ENCODE peak calls at places on chromosomes 3 and 15, in ten cellular contexts. One of them, this sample, is unnamed.

GRCh38 chr15:37001436-37001835 is 98.9 kb downstream of the MEIS2 start:
- DNase-seq in esophagus muscularis mucosa: no peak
- DNase-seq in tibial nerve: no peak
- DNase-seq in right lobe of liver: no peak
- DNase-seq in stomach: no peak
- DNase-seq in uterus: no peak
- DNase-seq in Peyer's patch: no peak
- DNase-seq in transverse colon: no peak
- DNase-seq in breast epithelium: no peak
- DNase-seq in spleen: no peak
- DNase-seq in this sample: no peak

GRCh38 chr15:89814112-89814742 is 425 bp downstream of the ANPEP start:
- DNase-seq in esophagus muscularis mucosa: no peak
- DNase-seq in breast epithelium: no peak
- DNase-seq in spleen: peak; percentile 87
- DNase-seq in right lobe of liver: no peak
- DNase-seq in uterus: no peak
- DNase-seq in stomach: peak; percentile 31
- DNase-seq in tibial nerve: no peak
- DNase-seq in transverse colon: no peak
- DNase-seq in Peyer's patch: peak; percentile 48
- DNase-seq in this sample: no peak

GRCh38 chr15:47027322-47027946 is 689.9 kb upstream of the SEMA6D start:
- DNase-seq in Peyer's patch: no peak
- DNase-seq in esophagus muscularis mucosa: no peak
- DNase-seq in spleen: no peak
- DNase-seq in right lobe of liver: no peak
- DNase-seq in transverse colon: no peak
- DNase-seq in tibial nerve: no peak
- DNase-seq in stomach: no peak
- DNase-seq in breast epithelium: no peak
- DNase-seq in uterus: no peak
- DNase-seq in this sample: no peak

GRCh38 chr3:16477054-16477453 is 36.4 kb downstream of the RFTN1 start:
- DNase-seq in esophagus muscularis mucosa: no peak
- DNase-seq in breast epithelium: no peak
- DNase-seq in Peyer's patch: no peak
- DNase-seq in spleen: no peak
- DNase-seq in uterus: no peak
- DNase-seq in right lobe of liver: no peak
- DNase-seq in tibial nerve: no peak
- DNase-seq in transverse colon: no peak
- DNase-seq in stomach: no peak
- DNase-seq in this sample: no peak

GRCh38 chr3:180059351-180059750 is 22.6 kb upstream of the PEX5L start:
- DNase-seq in uterus: no peak
- DNase-seq in tibial nerve: no peak
- DNase-seq in breast epithelium: no peak
- DNase-seq in transverse colon: no peak
- DNase-seq in stomach: no peak
- DNase-seq in spleen: no peak
- DNase-seq in esophagus muscularis mucosa: no peak
- DNase-seq in right lobe of liver: no peak
- DNase-seq in Peyer's patch: no peak
- DNase-seq in this sample: no peak

GRCh38 chr3:157573281-157573680 is 70.1 kb upstream of the VEPH1 start:
- DNase-seq in transverse colon: no peak
- DNase-seq in breast epithelium: no peak
- DNase-seq in stomach: no peak
- DNase-seq in esophagus muscularis mucosa: peak; percentile 8
- DNase-seq in Peyer's patch: no peak
- DNase-seq in right lobe of liver: no peak
- DNase-seq in uterus: no peak
- DNase-seq in tibial nerve: no peak
- DNase-seq in spleen: no peak
- DNase-seq in this sample: no peak

GRCh38 chr3:150371741-150372254 is 36.3 kb upstream of the TSC22D2 start:
- DNase-seq in Peyer's patch: no peak
- DNase-seq in right lobe of liver: no peak
- DNase-seq in uterus: peak; percentile 71
- DNase-seq in spleen: no peak
- DNase-seq in tibial nerve: peak; percentile 84
- DNase-seq in esophagus muscularis mucosa: no peak
- DNase-seq in transverse colon: peak; percentile 44
- DNase-seq in breast epithelium: no peak
- DNase-seq in stomach: peak; percentile 43
- DNase-seq in this sample: peak; percentile 77

GRCh38 chr15:69305204-69305931 is 6.7 kb downstream of the PAQR5 start:
- DNase-seq in uterus: no peak
- DNase-seq in right lobe of liver: no peak
- DNase-seq in Peyer's patch: peak; percentile 74
- DNase-seq in stomach: no peak
- DNase-seq in tibial nerve: no peak
- DNase-seq in esophagus muscularis mucosa: no peak
- DNase-seq in breast epithelium: no peak
- DNase-seq in spleen: no peak
- DNase-seq in transverse colon: peak; percentile 67
- DNase-seq in this sample: peak; percentile 51

GRCh38 chr3:8505621-8506020 is 4.0 kb downstream of the LMCD1 start:
- DNase-seq in tibial nerve: no peak
- DNase-seq in uterus: peak; percentile 40
- DNase-seq in Peyer's patch: no peak
- DNase-seq in right lobe of liver: peak; percentile 73
- DNase-seq in stomach: peak; percentile 68
- DNase-seq in transverse colon: peak; percentile 57
- DNase-seq in esophagus muscularis mucosa: no peak
- DNase-seq in spleen: no peak
- DNase-seq in breast epithelium: no peak
- DNase-seq in this sample: peak; percentile 74

GRCh38 chr3:37536799-37537311 is 324.8 kb upstream of the CTDSPL start:
- DNase-seq in tibial nerve: no peak
- DNase-seq in esophagus muscularis mucosa: no peak
- DNase-seq in Peyer's patch: no peak
- DNase-seq in stomach: no peak
- DNase-seq in breast epithelium: no peak
- DNase-seq in spleen: no peak
- DNase-seq in right lobe of liver: no peak
- DNase-seq in uterus: no peak
- DNase-seq in transverse colon: no peak
- DNase-seq in this sample: no peak

GRCh38 chr15:75227663-75228280 is 26.1 kb downstream of the C15orf39 start:
- DNase-seq in esophagus muscularis mucosa: no peak
- DNase-seq in stomach: no peak
- DNase-seq in breast epithelium: no peak
- DNase-seq in spleen: peak; percentile 41
- DNase-seq in transverse colon: no peak
- DNase-seq in tibial nerve: no peak
- DNase-seq in right lobe of liver: peak; percentile 30
- DNase-seq in Peyer's patch: peak; percentile 37
- DNase-seq in uterus: no peak
- DNase-seq in this sample: peak; percentile 3

GRCh38 chr3:14837188-14837587 is 18.4 kb downstream of the FGD5 start:
- DNase-seq in stomach: no peak
- DNase-seq in spleen: no peak
- DNase-seq in right lobe of liver: no peak
- DNase-seq in esophagus muscularis mucosa: no peak
- DNase-seq in Peyer's patch: no peak
- DNase-seq in transverse colon: no peak
- DNase-seq in tibial nerve: no peak
- DNase-seq in uterus: no peak
- DNase-seq in breast epithelium: no peak
- DNase-seq in this sample: no peak

GRCh38 chr15:82767163-82767829 is 38.6 kb downstream of the FSD2 start:
- DNase-seq in transverse colon: no peak
- DNase-seq in spleen: no peak
- DNase-seq in stomach: no peak
- DNase-seq in Peyer's patch: no peak
- DNase-seq in right lobe of liver: no peak
- DNase-seq in tibial nerve: no peak
- DNase-seq in breast epithelium: no peak
- DNase-seq in uterus: no peak
- DNase-seq in esophagus muscularis mucosa: no peak
- DNase-seq in this sample: no peak

GRCh38 chr15:82763361-82764142 is 42.3 kb downstream of the FSD2 start:
- DNase-seq in spleen: no peak
- DNase-seq in transverse colon: no peak
- DNase-seq in esophagus muscularis mucosa: no peak
- DNase-seq in stomach: no peak
- DNase-seq in tibial nerve: no peak
- DNase-seq in breast epithelium: no peak
- DNase-seq in right lobe of liver: no peak
- DNase-seq in Peyer's patch: no peak
- DNase-seq in uterus: no peak
- DNase-seq in this sample: no peak

GRCh38 chr15:82768414-82769081 is 37.3 kb downstream of the FSD2 start:
- DNase-seq in breast epithelium: no peak
- DNase-seq in Peyer's patch: peak; percentile 60
- DNase-seq in tibial nerve: no peak
- DNase-seq in right lobe of liver: no peak
- DNase-seq in spleen: no peak
- DNase-seq in esophagus muscularis mucosa: no peak
- DNase-seq in uterus: no peak
- DNase-seq in stomach: no peak
- DNase-seq in transverse colon: no peak
- DNase-seq in this sample: no peak

DNA sequence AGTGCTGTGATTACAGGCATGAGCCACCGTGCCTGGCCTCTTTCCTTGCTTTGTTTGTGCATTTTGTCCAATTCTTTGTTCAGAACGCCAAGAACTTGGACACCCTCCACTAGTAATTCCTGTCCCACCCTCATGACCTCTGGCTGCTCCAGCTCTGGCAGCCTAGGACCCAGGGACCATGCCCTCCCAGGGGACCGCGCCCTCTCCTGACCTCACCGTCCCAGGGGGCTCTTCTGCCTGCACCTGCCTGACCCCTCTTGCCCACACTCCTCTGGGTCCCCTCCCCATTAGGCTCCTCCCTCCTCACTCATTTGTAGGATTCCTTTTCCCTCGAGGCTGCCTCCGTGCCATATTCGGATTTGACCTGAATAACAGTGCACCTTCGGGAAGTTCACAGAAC is 41.1 kb downstream of the FSD2 start:
- DNase-seq in Peyer's patch: no peak
- DNase-seq in esophagus muscularis mucosa: no peak
- DNase-seq in stomach: no peak
- DNase-seq in tibial nerve: no peak
- DNase-seq in transverse colon: no peak
- DNase-seq in breast epithelium: no peak
- DNase-seq in uterus: no peak
- DNase-seq in right lobe of liver: no peak
- DNase-seq in spleen: no peak
- DNase-seq in this sample: no peak
- TF ChIP-seq POLR2A in Peyer's patch: no peak
- TF ChIP-seq POLR2A in esophagus muscularis mucosa: no peak
- TF ChIP-seq POLR2A in stomach: no peak
- TF ChIP-seq POLR2A in tibial nerve: no peak
- TF ChIP-seq POLR2A in transverse colon: no peak
- TF ChIP-seq POLR2A in breast epithelium: no peak
- TF ChIP-seq POLR2A in uterus: no peak
- TF ChIP-seq POLR2A in right lobe of liver: no peak
- TF ChIP-seq POLR2A in spleen: no peak
- TF ChIP-seq POLR2A in this sample: no peak

DNA sequence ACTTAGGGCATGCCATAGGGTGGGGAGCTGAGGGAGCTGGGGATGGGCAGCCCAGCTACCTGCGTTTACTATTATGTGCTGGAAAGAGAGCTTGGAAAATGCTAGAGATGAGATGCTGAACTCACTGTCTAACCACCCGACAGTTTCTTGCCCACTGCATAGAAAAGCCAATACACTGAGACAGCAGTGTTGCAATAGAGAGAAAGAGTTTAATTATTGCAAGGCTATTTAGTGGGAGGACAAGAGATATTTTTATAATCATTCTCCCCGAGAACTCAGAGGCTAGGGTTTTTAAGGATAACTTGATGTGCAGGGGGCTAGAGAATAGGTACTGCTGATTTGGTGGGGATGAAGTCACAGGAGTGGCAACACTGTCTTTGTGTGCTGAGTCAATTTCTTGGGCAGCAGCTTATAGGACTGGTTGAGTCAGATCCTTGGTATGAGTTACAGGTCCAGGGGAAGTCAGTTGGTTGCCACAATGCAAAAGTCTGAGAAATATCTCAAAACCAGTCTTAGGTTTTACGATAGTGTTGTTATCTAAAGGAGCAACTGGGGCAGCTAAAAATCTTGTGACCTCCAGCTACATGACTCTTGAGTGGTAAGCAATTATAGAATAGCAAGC is 205.9 kb downstream of the GABRG3 start:
- DNase-seq in right lobe of liver: no peak
- DNase-seq in spleen: no peak
- DNase-seq in breast epithelium: no peak
- DNase-seq in uterus: no peak
- DNase-seq in Peyer's patch: no peak
- DNase-seq in esophagus muscularis mucosa: no peak
- DNase-seq in stomach: no peak
- DNase-seq in transverse colon: no peak
- DNase-seq in tibial nerve: no peak
- DNase-seq in this sample: no peak
- H3K9me3 ChIP-seq in right lobe of liver: no peaks in the 10 kb centered on the region
- H3K9me3 ChIP-seq in spleen: peaks cover 47% of the 10 kb centered on the region
- H3K9me3 ChIP-seq in breast epithelium: peaks cover 17% of the 10 kb centered on the region
- H3K9me3 ChIP-seq in uterus: no peaks in the 10 kb centered on the region
- H3K9me3 ChIP-seq in Peyer's patch: no peaks in the 10 kb centered on the region
- H3K9me3 ChIP-seq in esophagus muscularis mucosa: peaks cover 20% of the 10 kb centered on the region
- H3K9me3 ChIP-seq in stomach: peaks cover 62% of the 10 kb centered on the region
- H3K9me3 ChIP-seq in transverse colon: peaks cover 11% of the 10 kb centered on the region
- H3K9me3 ChIP-seq in tibial nerve: no peaks in the 10 kb centered on the region
- H3K9me3 ChIP-seq in this sample: no peaks in the 10 kb centered on the region

GRCh38 chr15:43370975-43371974 is at the start of the genes TUBGCP4 and ZSCAN29:
- DNase-seq in right lobe of liver: peak; percentile 88
- DNase-seq in Peyer's patch: peak; percentile 87
- DNase-seq in uterus: peak; percentile 70
- DNase-seq in transverse colon: peak; percentile 81
- DNase-seq in spleen: peak; percentile 96
- DNase-seq in esophagus muscularis mucosa: peak; percentile 94
- DNase-seq in breast epithelium: peak; percentile 72
- DNase-seq in tibial nerve: peak; percentile 29
- DNase-seq in stomach: peak; percentile 78
- DNase-seq in this sample: peak; percentile 79
- TF ChIP-seq CTCF in right lobe of liver: peak; percentile 26
- TF ChIP-seq CTCF in Peyer's patch: peak; percentile 33
- TF ChIP-seq CTCF in uterus: no peak
- TF ChIP-seq CTCF in transverse colon: peak; percentile 2
- TF ChIP-seq CTCF in spleen: peak; percentile 3
- TF ChIP-seq CTCF in esophagus muscularis mucosa: peak; percentile 38
- TF ChIP-seq CTCF in breast epithelium: peak; percentile 27
- TF ChIP-seq CTCF in tibial nerve: peak; percentile 22
- TF ChIP-seq CTCF in stomach: peak; percentile 12
- TF ChIP-seq CTCF in this sample: peak; percentile 60

DNA sequence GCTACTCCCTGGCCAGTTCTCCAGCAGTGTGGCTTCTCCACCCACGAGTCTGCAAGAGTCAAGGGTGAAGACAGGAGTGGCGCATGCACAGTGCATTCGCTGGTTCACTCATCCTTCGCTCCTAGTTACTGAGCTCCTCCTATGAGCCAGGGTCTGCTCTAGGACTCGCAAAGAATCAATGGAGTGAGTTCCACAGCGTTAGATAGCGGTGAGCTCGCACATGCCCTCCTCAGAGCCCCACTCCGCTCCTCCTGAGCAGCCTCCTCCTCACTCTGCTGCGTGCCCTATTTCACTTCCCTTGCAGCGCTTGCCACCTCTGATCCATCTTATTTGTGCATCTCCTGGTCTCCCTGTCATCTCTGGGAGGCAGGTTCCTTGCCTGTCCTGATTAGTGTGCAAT is 63.0 kb downstream of the NUP210 start:
- DNase-seq in transverse colon: no peak
- DNase-seq in esophagus muscularis mucosa: no peak
- DNase-seq in spleen: no peak
- DNase-seq in right lobe of liver: no peak
- DNase-seq in stomach: no peak
- DNase-seq in breast epithelium: no peak
- DNase-seq in uterus: no peak
- DNase-seq in tibial nerve: no peak
- DNase-seq in Peyer's patch: no peak
- DNase-seq in this sample: no peak
- TF ChIP-seq POLR2A in transverse colon: no peak
- TF ChIP-seq POLR2A in esophagus muscularis mucosa: no peak
- TF ChIP-seq POLR2A in spleen: no peak
- TF ChIP-seq POLR2A in right lobe of liver: no peak
- TF ChIP-seq POLR2A in stomach: no peak
- TF ChIP-seq POLR2A in breast epithelium: no peak
- TF ChIP-seq POLR2A in uterus: no peak
- TF ChIP-seq POLR2A in tibial nerve: no peak
- TF ChIP-seq POLR2A in Peyer's patch: no peak
- TF ChIP-seq POLR2A in this sample: no peak

This sample was measured in body of pancreas.